ENCODE peak calls at places on chromosomes 2 and 18, in five cellular contexts. E is astrocyte of the spinal cord, X is fibroblast of lung, H is brain microvascular endothelial cell, R is nephron progenitor cell. A is an unnamed sample.

GRCh38 chr18:75220786-75221355 is 10.3 kb downstream of the TSHZ1 start:
- DNase-seq in E (peak), X (no peak), H (no peak), R (no peak), A (no peak)

GRCh38 chr18:79512461-79513380 is 117.0 kb downstream of the NFATC1 start:
- DNase-seq in E (no peak), X (no peak), H (no peak), R (no peak), A (no peak)

GRCh38 chr18:49025767-49026500 is 75.2 kb upstream of the SMAD7 start:
- DNase-seq in E (no peak), X (no peak), H (no peak), R (no peak), A (no peak)

GRCh38 chr2:240250985-240251847 is 110.8 kb upstream of the OTOS start:
- DNase-seq in E (peak), X (peak), H (peak), R (peak), A (peak)

GRCh38 chr18:3596324-3597158 is 146.6 kb downstream of the TGIF1 start:
- DNase-seq in E (peak), X (peak), H (peak), R (peak), A (peak)

GRCh38 chr2:20107776-20108175 is 56.3 kb upstream of the LAPTM4A start:
- DNase-seq in E (no peak), X (peak), H (no peak), R (no peak), A (no peak)

GRCh38 chr2:125870746-125871145 is 785.2 kb upstream of the GYPC start:
- DNase-seq in E (no peak), X (no peak), H (no peak), R (no peak), A (no peak)

GRCh38 chr2:95374916-95375471 is 27.5 kb upstream of the FAHD2A start:
- DNase-seq in E (peak), X (peak), H (no peak), R (no peak), A (no peak)

GRCh38 chr2:119772767-119773166 is 13.0 kb downstream of the PTPN4 start:
- DNase-seq in E (no peak), X (no peak), H (no peak), R (no peak), A (no peak)

GRCh38 chr2:85987266-85988178 is 98.7 kb upstream of the ST3GAL5 start:
- DNase-seq in E (no peak), X (no peak), H (no peak), R (no peak), A (no peak)

GRCh38 chr2:191601060-191601459 is 76.9 kb upstream of the NABP1 start:
- DNase-seq in E (no peak), X (no peak), H (no peak), R (no peak), A (no peak)

GRCh38 chr2:172647439-172647838 is 88.2 kb upstream of the RAPGEF4 start:
- DNase-seq in E (peak), X (peak), H (no peak), R (no peak), A (no peak)

GRCh38 chr2:136495636-136496035 is 269.7 kb upstream of the THSD7B start:
- DNase-seq in E (no peak), X (no peak), H (no peak), R (no peak), A (no peak)

GRCh38 chr2:56015631-56016251 is 92.2 kb upstream of the EFEMP1 start:
- DNase-seq in E (no peak), X (no peak), H (no peak), R (peak), A (no peak)

GRCh38 chr2:20455076-20455587 is 8.3 kb downstream of the RHOB start:
- DNase-seq in E (no peak), X (no peak), H (no peak), R (no peak), A (no peak)

GRCh38 chr2:68952887-68953521 is at the start of gene GKN2:
- DNase-seq in E (no peak), X (no peak), H (no peak), R (no peak), A (no peak)

GRCh38 chr18:57959278-57959677 is 84.7 kb upstream of the NEDD4L start:
- DNase-seq in E (peak), X (peak), H (peak), R (peak), A (peak)
- TF ChIP-seq CTCF in E (peak), X (peak), H (peak), R (no peak), A (peak)

DNA sequence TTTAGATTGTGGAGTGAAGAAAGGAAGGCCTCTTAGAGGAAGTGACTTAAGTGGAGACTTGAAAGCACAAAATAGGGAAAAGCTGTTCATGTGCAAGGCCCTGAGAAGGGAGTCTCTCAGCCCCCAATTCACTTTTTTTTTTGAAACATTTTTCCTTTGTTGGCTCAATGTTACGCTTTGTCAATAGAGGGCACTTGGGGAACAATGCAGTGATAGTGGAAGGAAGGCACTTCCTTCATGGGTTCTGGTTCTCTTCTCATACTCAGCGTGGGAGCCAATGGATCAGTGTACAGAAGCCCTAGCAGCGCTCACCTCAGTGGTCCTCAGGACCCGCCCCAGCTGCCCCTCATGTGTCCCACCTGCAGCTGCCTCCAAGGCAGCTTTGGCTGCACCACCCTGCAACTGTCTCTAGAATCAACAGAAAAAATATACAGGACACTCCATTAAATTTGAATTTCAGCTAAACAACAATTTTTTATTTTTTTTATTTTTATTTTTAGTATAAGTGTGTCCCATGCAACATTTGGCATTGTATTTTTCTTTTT is 8.6 kb upstream of the C2orf42 start:
- DNase-seq in E (no peak), X (no peak), H (no peak), R (no peak), A (no peak)
- TF ChIP-seq CTCF in E (no peak), X (no peak), H (no peak), R (no peak), A (no peak)

DNA sequence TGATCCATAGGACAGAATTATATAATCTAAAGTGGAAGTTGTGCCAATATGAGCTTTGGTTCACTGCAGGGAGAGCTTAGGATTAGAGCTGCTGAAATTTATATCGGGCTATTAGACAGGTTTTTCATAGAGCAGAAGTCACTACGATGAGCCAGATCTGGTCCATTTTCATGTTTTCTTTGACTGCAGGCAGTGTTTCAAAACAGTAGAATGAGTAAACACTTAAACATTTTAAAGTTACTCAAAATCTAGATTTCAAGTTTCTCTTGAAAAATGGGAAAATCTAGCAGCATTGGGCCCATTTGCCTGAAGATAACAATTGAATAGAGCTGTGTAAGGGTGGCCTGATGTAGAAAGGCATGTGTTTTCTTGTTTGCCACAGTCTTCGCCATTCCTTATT is 14.5 kb upstream of the ADAM23 start:
- DNase-seq in E (no peak), X (no peak), H (no peak), R (no peak), A (no peak)
- TF ChIP-seq CTCF in E (no peak), X (no peak), H (no peak), R (no peak), A (no peak)

GRCh38 chr2:152755029-152755428 is 36.6 kb downstream of the ARL6IP6 start:
- DNase-seq in E (no peak), X (no peak), H (no peak), R (peak), A (peak)
- TF ChIP-seq CTCF in E (peak), X (peak), H (peak), R (peak), A (peak)

GRCh38 chr2:223084873-223085272 is 32.9 kb downstream of the KCNE4 start:
- DNase-seq in E (peak), X (peak), H (no peak), R (no peak), A (no peak)
- TF ChIP-seq CTCF in E (no peak), X (no peak), H (no peak), R (no peak), A (no peak)

GRCh38 chr18:33210575-33211189 is 229.8 kb downstream of the CCDC178 start:
- DNase-seq in E (peak), X (peak), H (peak), R (peak), A (peak)
- TF ChIP-seq CTCF in E (peak), X (peak), H (peak), R (peak), A (no peak)

GRCh38 chr18:50559750-50560680 is at the start of gene MAPK4:
- DNase-seq in E (peak), X (peak), H (no peak), R (peak), A (peak)
- TF ChIP-seq CTCF in E (no peak), X (no peak), H (no peak), R (no peak), A (no peak)

GRCh38 chr18:7038330-7038846 is 79.2 kb downstream of the LAMA1 start:
- DNase-seq in E (peak), X (peak), H (peak), R (peak), A (peak)
- TF ChIP-seq CTCF in E (peak), X (peak), H (peak), R (peak), A (peak)

GRCh38 chr2:104177179-104177578 is 676.7 kb upstream of the POU3F3 start:
- DNase-seq in E (no peak), X (no peak), H (no peak), R (no peak), A (no peak)

DNA sequence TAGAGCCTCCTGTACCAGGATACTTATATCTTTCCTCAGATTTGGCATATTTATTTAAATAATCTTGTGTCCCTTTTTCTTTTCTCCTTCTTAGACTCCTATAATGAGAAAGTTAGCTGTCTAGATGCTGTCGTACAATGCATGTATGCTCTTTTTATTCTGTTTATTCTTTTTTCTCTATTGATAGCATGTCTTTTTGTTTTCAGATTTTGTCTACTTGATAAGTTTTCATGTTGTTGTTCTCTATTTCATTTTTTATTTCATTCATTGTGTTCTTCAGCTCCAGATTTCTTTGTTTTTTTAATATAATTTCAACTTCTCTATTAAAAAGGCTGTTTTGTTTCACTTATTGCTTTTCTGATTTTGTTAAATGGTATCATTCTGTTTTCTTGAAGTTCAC is 674.3 kb upstream of the POU3F3 start:
- DNase-seq in E (no peak), X (no peak), H (no peak), R (no peak), A (no peak)
- TF ChIP-seq CTCF in E (no peak), X (no peak), H (no peak), R (no peak), A (no peak)